ENCODE peak calls at places on chromosome 22, in eight cellular contexts. N is cardiac muscle cell, P is Peyer's patch, S is omental fat pad, Z is astrocyte, D is heart left ventricle, G is K562, H is sigmoid colon. C is an unnamed sample.
A peak's percentile ranks its signal among the peaks of the same experiment; 100 is the strongest.

GRCh38 chr22:44168206-44168605 is 12.5 kb upstream of the PARVG start:
- DNase-seq in G (no peak), H (no peak), Z (no peak), S (no peak), D (no peak), N (no peak), P (no peak), C (no peak)

GRCh38 chr22:17369553-17370035 is 334 bp downstream of the CECR2 start:
- DNase-seq in G (no peak), Z (no peak), P (peak; percentile 50), H (no peak), S (no peak), D (peak; percentile 31), N (peak; percentile 60), C (no peak)

GRCh38 chr22:43777204-43777671 is 34.9 kb downstream of the EFCAB6 start:
- DNase-seq in Z (peak; percentile 91), N (peak; percentile 76), S (no peak), D (no peak), P (no peak), G (peak; percentile 1), H (no peak), C (peak; percentile 47)

GRCh38 chr22:50576070-50576469 is 2.2 kb downstream of the CPT1B start:
- DNase-seq in S (no peak), G (peak; percentile 79), Z (peak; percentile 12), P (peak; percentile 55), D (no peak), H (no peak), N (peak; percentile 68), C (peak; percentile 24)

GRCh38 chr22:47515384-47516125 is 753.1 kb downstream of the TBC1D22A start:
- DNase-seq in P (no peak), Z (no peak), H (no peak), S (no peak), N (no peak), G (no peak), D (no peak), C (no peak)

GRCh38 chr22:23796461-23796860 is 9.7 kb downstream of the SMARCB1 start:
- DNase-seq in P (peak; percentile 2), N (peak; percentile 42), H (no peak), Z (no peak), S (no peak), D (no peak), G (no peak), C (no peak)

GRCh38 chr22:32528984-32529982 is 54.7 kb downstream of the FBXO7 start:
- DNase-seq in P (peak; percentile 76), S (peak; percentile 80), H (peak; percentile 96), D (peak; percentile 89), N (peak; percentile 91), Z (peak; percentile 60), G (peak; percentile 81), C (peak; percentile 75)

GRCh38 chr22:23579870-23580585 is at the start of gene IGLL1:
- DNase-seq in Z (no peak), G (no peak), H (no peak), D (no peak), N (no peak), S (no peak), P (no peak), C (no peak)

DNA sequence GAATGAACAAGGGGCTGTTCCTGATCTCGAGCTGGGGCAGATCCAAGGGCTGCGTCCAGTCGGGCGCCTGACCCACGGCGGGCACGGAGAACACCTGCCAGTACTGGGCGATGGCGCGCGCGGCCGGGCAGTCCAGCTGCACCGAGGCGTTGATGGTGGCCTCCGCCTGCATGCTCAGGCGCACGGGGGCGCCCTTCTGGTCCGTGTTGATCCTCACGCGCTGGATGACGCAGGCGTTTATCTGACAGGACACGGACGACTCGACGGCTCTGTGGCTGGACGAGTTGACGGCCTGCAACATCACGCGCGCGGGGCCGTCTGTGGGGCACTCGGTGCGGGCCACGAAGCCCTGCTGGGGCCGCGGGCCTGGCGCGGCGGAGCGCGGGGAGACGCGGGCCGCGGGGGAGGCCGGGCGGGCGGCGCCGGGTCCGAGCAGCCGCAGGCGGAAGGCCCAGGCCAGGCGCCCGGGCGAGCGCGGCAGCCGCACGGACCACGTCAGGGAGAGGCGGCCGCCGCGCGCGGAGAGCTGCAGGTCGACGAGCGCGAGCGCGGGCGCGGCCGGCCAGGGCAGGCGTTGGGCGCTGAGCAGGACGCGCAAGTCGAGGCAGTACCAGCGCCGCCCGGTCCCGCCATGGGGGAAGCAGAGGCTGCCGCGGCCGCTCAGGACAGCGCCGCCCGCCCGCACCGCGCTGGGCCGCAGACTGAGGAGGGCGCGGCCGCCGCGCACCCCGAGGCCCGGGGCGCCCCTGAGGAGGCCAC is 515 bp downstream of the PKDREJ start:
- DNase-seq in G (no peak), D (peak; percentile 66), Z (peak; percentile 24), S (no peak), N (peak; percentile 67), H (peak; percentile 86), P (peak; percentile 72), C (peak; percentile 56)
- TF ChIP-seq CTCF in G (no peak), D (peak; percentile 45), Z (no peak), S (no peak), N (peak; percentile 30), H (no peak), P (peak; percentile 24), C (no peak)

GRCh38 chr22:30572840-30573593 is 1.4 kb downstream of the GAL3ST1 start:
- DNase-seq in G (no peak), Z (no peak), S (no peak), N (no peak), D (no peak), H (no peak), P (peak; percentile 80), C (no peak)

GRCh38 chr22:30573594-30574094 is 821 bp downstream of the GAL3ST1 start:
- DNase-seq in D (no peak), G (no peak), Z (no peak), H (no peak), N (no peak), S (no peak), P (peak; percentile 69), C (no peak)

GRCh38 chr22:30574095-30574981 is at the start of gene GAL3ST1:
- DNase-seq in N (no peak), S (no peak), D (no peak), G (no peak), H (no peak), P (peak; percentile 85), Z (no peak), C (no peak)

GRCh38 chr22:30575859-30576258 is 1.4 kb upstream of the GAL3ST1 start:
- DNase-seq in P (peak; percentile 63), H (no peak), N (no peak), S (no peak), Z (no peak), D (no peak), G (no peak), C (no peak)

DNA sequence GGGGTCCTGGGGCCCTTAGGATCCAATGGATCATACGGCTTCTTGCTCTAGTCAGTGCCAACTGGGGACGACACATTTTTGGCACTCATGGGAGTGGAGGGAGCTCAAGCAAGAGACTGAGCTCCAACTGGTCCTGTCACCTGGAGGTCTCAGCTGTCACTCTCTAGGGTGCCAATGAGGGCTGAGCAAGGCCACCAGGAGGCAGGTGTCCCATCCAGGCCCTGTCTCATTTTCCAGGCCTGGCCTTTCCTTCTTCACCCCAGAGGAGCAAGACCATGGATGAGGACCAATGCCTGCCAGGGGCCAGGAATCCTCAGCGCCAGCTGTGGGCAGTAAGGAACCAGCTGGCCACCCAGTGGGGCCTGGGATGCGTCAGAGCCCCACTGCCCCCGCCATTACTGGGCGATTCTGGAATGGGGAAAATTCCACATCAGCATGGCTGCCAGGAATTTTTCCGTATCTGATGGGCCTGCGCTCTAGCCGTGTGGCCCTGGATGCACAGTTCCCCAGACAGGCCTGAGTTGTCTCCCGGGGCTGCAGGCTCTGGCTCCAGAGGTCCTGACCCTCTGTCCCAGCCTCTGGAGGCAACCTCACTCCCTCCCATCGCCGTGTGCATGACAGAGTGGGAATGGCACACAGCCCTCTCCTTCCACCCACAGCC is 676 bp upstream of the GAL3ST1 start:
- DNase-seq in S (no peak), P (peak; percentile 41), N (peak; percentile 94), H (no peak), D (no peak), G (no peak), Z (peak; percentile 74), C (peak; percentile 84)
- TF ChIP-seq CTCF in S (no peak), P (no peak), N (no peak), H (no peak), D (no peak), G (no peak), Z (no peak), C (no peak)

GRCh38 chr22:35034963-35035362 is 31.0 kb upstream of the ISX start:
- DNase-seq in H (no peak), G (no peak), Z (no peak), N (no peak), P (no peak), S (no peak), D (no peak), C (no peak)

GRCh38 chr22:35039625-35040024 is 26.3 kb upstream of the ISX start:
- DNase-seq in D (no peak), Z (no peak), S (no peak), H (no peak), G (no peak), N (no peak), P (no peak), C (no peak)

GRCh38 chr22:35033635-35034296 is 32.2 kb upstream of the ISX start:
- DNase-seq in Z (no peak), G (no peak), N (no peak), D (no peak), S (no peak), P (peak; percentile 61), H (no peak), C (no peak)

GRCh38 chr22:35032571-35032970 is 33.4 kb upstream of the ISX start:
- DNase-seq in G (no peak), S (no peak), H (no peak), Z (no peak), D (no peak), P (no peak), N (no peak), C (no peak)

DNA sequence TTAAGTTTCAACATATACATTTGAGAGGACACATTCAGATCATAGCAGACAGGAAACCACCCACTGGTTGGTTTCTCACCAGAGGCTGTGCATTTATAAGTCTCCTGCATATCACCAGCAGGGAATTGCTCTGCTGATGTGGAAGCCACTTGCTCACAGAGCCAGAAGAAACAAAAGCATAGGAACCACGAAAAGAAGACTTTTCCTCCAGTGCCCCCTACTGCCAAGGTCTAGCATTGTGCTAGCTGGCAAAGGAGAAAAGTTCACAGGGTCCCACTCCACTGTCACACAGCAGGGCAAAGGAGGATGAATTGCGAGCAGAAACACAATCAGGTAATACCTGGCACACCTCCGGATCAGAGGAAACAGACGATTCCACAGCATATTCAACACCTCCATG is 28.9 kb upstream of the ISX start:
- DNase-seq in S (no peak), D (no peak), G (peak; percentile 8), N (no peak), Z (no peak), P (no peak), H (no peak), C (no peak)
- TF ChIP-seq CTCF in S (no peak), D (no peak), G (peak; percentile 43), N (no peak), Z (no peak), P (peak; percentile 18), H (no peak), C (no peak)

DNA sequence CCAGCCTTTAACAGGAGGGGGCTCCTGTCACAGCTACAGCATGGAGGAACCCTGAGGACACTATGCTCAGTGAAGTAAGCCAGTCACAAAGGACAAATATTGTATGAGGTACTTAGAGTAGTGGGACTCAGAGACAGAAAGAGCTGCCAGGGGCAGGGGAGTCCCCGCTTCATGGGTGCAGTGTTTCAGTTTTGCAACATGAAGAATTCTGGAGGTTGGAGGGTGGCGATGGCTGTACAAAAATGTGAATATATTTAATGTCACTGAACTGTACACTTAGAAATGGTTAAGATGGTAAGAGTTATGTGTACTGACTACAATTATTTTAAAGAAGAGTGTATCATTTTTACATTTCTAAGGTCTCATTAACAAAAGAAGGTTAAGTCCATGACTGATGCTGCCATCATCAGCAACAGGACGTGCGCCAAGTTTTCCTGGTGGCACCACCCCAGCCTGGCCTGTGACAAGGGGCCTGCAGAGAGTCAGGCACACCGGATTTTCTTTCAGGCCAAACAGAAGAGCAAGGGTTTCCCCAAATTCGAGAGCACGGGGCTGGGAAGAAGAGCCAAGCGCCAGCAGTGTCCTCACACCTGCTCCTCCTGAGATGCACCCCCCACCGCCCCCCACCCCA is 22.1 kb downstream of the YPEL1 start:
- DNase-seq in Z (no peak), P (no peak), G (no peak), N (no peak), D (no peak), H (no peak), S (no peak), C (no peak)
- TF ChIP-seq CTCF in Z (no peak), P (no peak), G (no peak), N (no peak), D (no peak), H (no peak), S (no peak), C (no peak)